ENCODE peak calls at places on chromosomes 11 and 22, in five cellular contexts. T is GM12878, G is HCT116, O is K562, S is SK-N-SH. F is an unnamed sample.
A peak's percentile ranks its signal among the peaks of the same experiment; 100 is the strongest.

GRCh38 chr22:42243802-42244060 is 26.7 kb downstream of the TCF20 start:
- DNase-seq in T (no peak), G (no peak), O (no peak), S (no peak), F (no peak)

GRCh38 chr11:36191941-36192340 is 97.3 kb downstream of the COMMD9 start:
- DNase-seq in T (no peak), G (no peak), O (no peak), S (no peak), F (no peak)

GRCh38 chr11:8028766-8029165 is 41.6 kb downstream of the EIF3F start:
- DNase-seq in T (no peak), G (no peak), O (no peak), S (no peak), F (no peak)

GRCh38 chr11:61378713-61379313 is 13.6 kb upstream of the TMEM216 start:
- DNase-seq in T (no peak), G (no peak), O (no peak), S (no peak), F (peak; percentile 97)

GRCh38 chr22:17788528-17789378 is 14.5 kb upstream of the BID start:
- DNase-seq in T (no peak), G (no peak), O (peak; percentile 59), S (no peak), F (no peak)

GRCh38 chr22:26364066-26365015 is 64.7 kb upstream of the ASPHD2 start:
- DNase-seq in T (peak; percentile 27), G (peak; percentile 79), O (peak; percentile 38), S (peak; percentile 73), F (peak; percentile 80)

GRCh38 chr11:83612891-83613766 is 327.0 kb upstream of the CCDC90B start:
- DNase-seq in T (peak; percentile 74), G (no peak), O (no peak), S (peak; percentile 19), F (no peak)

GRCh38 chr11:111326824-111327223 is 28.5 kb downstream of the POU2AF3 start:
- DNase-seq in T (no peak), G (no peak), O (no peak), S (no peak), F (no peak)

GRCh38 chr11:79461144-79461543 is 20.3 kb upstream of the TENM4 start:
- DNase-seq in T (no peak), G (peak; percentile 1), O (no peak), S (peak; percentile 18), F (peak; percentile 51)

GRCh38 chr11:32071811-32072210 is 19.1 kb upstream of the RCN1 start:
- DNase-seq in T (no peak), G (no peak), O (no peak), S (peak; percentile 23), F (peak; percentile 68)

GRCh38 chr11:122696662-122697061 is 41.1 kb downstream of the UBASH3B start:
- DNase-seq in T (no peak), G (no peak), O (peak; percentile 20), S (no peak), F (no peak)

GRCh38 chr22:23305922-23306374 is 125.6 kb downstream of the BCR start:
- DNase-seq in T (no peak), G (no peak), O (no peak), S (peak; percentile 75), F (peak; percentile 81)

GRCh38 chr11:46877580-46877979 is 31.5 kb upstream of the CKAP5 start:
- DNase-seq in T (no peak), G (no peak), O (no peak), S (no peak), F (no peak)

GRCh38 chr11:46879056-46879585 is 33.0 kb upstream of the CKAP5 start:
- DNase-seq in T (no peak), G (no peak), O (no peak), S (no peak), F (no peak)

GRCh38 chr11:46874586-46874985 is 28.5 kb upstream of the CKAP5 start:
- DNase-seq in T (no peak), G (no peak), O (no peak), S (no peak), F (no peak)

GRCh38 chr11:46876471-46876870 is 30.4 kb upstream of the CKAP5 start:
- DNase-seq in T (no peak), G (no peak), O (no peak), S (no peak), F (no peak)
- H3K36me3 ChIP-seq in T (no peaks in the 10 kb centered on the region), G (peaks cover 3% of the 10 kb centered on the region), O (no peaks in the 10 kb centered on the region), S (peaks cover 42% of the 10 kb centered on the region), F (peaks cover 26% of the 10 kb centered on the region)

GRCh38 chr11:9738700-9739099 is 74.8 kb downstream of the SWAP70 start:
- DNase-seq in T (no peak), G (no peak), O (no peak), S (no peak), F (no peak)
- H3K9ac ChIP-seq in T (no peak overlapping the region), G (no peak overlapping the region), O (no peak overlapping the region), S (no peak overlapping the region), F (no peak overlapping the region)

DNA sequence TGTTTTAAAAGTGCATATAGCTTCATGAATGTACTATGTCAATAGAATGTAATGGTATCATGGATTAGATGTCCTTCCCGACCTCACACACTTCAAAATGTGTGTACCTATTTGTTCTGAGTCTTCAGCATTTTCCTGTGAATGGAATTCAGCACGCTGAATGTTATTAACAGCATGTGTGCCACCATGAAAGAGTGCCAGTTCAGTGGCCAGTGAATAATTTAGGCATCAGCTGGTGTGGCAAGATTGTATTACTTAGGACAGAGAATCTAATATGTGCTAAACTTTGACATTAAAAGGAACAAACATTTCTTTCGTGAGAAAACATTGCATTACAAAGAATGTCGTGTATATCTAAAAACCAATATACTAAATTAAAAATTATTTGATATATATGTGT is 46.4 kb downstream of the HIPK3 start:
- DNase-seq in T (no peak), G (no peak), O (no peak), S (no peak), F (no peak)
- TF ChIP-seq RAD21 in T (no peak), G (no peak), O (no peak), S (no peak), F (no peak)

DNA sequence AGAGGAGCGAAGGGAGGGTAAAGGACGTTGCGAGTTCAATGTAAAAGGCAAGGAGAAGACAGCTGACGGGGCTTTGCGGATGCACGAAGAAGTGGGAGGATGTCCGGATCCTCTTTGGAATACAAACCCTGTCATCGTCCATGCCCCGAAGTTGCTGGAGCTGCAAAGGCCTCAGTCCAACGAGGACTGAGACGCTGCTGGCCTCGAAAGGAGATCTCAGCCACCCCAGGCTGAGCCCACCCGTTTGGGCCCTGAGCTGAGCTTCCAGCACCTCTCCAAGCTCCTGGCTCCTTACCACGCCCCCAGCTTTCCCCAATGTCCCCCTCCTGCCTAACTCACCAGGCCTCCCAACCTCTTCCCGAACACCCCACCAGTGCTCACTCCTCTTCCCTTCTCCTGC is 46.1 kb upstream of the PHF21B start:
- DNase-seq in T (no peak), G (no peak), O (no peak), S (no peak), F (no peak)
- H3K36me3 ChIP-seq in T (no peaks in the 10 kb centered on the region), G (no peaks in the 10 kb centered on the region), O (no peaks in the 10 kb centered on the region), S (no peaks in the 10 kb centered on the region), F (no peaks in the 10 kb centered on the region)

GRCh38 chr22:28025866-28026575 is 107.0 kb upstream of the PITPNB start:
- DNase-seq in T (no peak), G (no peak), O (no peak), S (peak; percentile 4), F (no peak)

GRCh38 chr22:28025333-28025732 is 106.3 kb upstream of the PITPNB start:
- DNase-seq in T (no peak), G (no peak), O (peak; percentile 40), S (peak; percentile 72), F (no peak)

GRCh38 chr22:28029201-28029948 is 110.3 kb upstream of the PITPNB start:
- DNase-seq in T (no peak), G (no peak), O (no peak), S (peak; percentile 59), F (peak; percentile 49)

GRCh38 chr22:28029962-28030361 is 110.9 kb upstream of the PITPNB start:
- DNase-seq in T (no peak), G (no peak), O (no peak), S (peak; percentile 3), F (no peak)

DNA sequence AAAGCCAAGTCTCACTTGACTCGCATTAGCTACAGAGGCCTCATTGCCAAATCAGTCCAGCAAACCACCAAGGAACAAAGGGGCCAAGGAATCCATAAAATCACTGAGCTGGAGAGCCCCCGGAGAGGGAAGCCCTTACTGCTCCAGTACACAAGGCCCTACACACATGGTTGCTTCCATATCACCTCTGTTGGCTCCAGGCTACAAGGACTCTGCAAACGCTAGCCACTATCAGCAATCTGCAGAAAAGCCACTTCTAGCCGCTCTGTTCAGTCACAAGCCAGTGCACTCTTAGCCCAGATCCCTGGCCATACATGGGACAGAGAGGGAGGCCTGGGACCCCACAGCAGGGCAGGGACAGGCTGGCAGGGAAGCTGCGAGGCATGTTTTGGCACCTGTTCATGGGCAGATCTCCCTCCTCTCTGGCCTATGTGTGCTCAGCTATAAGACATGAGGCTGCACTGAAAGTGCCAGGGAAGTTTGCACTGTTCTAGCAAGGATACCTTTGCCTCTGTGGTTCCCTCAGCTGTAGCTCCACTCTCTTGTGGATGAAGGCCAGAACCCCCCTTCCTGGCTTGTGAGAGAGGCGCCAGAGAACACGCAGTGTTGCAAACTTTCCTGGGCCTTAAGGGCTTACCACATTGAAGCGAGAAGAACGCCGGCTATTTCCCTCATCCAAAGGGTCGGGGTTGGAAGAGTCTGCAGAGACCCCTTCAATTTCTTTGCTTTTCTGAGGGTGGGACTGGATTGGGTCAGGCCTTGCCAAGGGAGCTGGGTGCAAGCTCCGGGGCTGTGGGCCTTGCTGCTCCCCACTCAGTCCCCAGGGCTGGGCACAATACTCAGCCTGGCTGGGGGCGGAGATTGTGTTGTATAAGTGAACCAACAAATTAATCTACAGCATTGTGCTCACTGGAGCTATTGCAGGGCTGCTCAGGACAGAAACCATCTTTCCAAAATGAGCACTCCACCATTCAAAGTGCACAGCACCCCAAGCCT is 108.7 kb upstream of the PITPNB start:
- DNase-seq in T (no peak), G (no peak), O (no peak), S (peak; percentile 52), F (no peak)
- H3K9ac ChIP-seq in T (no peak overlapping the region), G (no peak overlapping the region), O (peak overlapping the region; percentile 17), S (no peak overlapping the region), F (no peak overlapping the region)

GRCh38 chr11:65204646-65205601 is 23.2 kb downstream of the CAPN1 start:
- DNase-seq in T (no peak), G (no peak), O (peak; percentile 86), S (peak; percentile 92), F (peak; percentile 13)

GRCh38 chr11:65206901-65207300 is 25.2 kb downstream of the CAPN1 start:
- DNase-seq in T (no peak), G (no peak), O (no peak), S (no peak), F (no peak)

GRCh38 chr11:65206441-65206841 is 24.7 kb downstream of the CAPN1 start:
- DNase-seq in T (no peak), G (no peak), O (no peak), S (no peak), F (no peak)

GRCh38 chr11:65204143-65204542 is 22.4 kb downstream of the CAPN1 start:
- DNase-seq in T (no peak), G (no peak), O (no peak), S (no peak), F (no peak)

GRCh38 chr11:65205602-65205967 is 23.9 kb downstream of the CAPN1 start:
- DNase-seq in T (no peak), G (no peak), O (no peak), S (no peak), F (no peak)
- TF ChIP-seq RAD21 in T (no peak), G (no peak), O (no peak), S (no peak), F (no peak)

F was measured in IMR-90.